ENCODE peak calls at places on chromosomes 3 and 15, in nine cellular contexts. N, X, K, D, L, Z, O, H and E are unnamed samples.

GRCh38 chr15:48580736-48581135 is 64.8 kb downstream of the FBN1 start:
- DNase-seq in O (no peak), H (no peak), K (no peak), L (no peak), Z (no peak), N (no peak), D (no peak), X (no peak), E (no peak)

GRCh38 chr3:98068824-98069223 is 18.1 kb upstream of the OR5AC2 start:
- DNase-seq in N (no peak), H (no peak), D (no peak), Z (no peak), X (no peak), K (no peak), O (no peak), L (no peak), E (no peak)

GRCh38 chr3:60125686-60126085 is 1075.9 kb upstream of the CFAP20DC start:
- DNase-seq in N (no peak), L (no peak), K (no peak), X (no peak), D (no peak), O (no peak), Z (no peak), H (peak), E (no peak)

GRCh38 chr3:169929830-169930519 is 18.6 kb downstream of the SAMD7 start:
- DNase-seq in O (no peak), N (no peak), K (no peak), H (no peak), D (no peak), Z (no peak), X (no peak), L (no peak), E (no peak)

GRCh38 chr3:195895078-195895899 is 13.1 kb downstream of the TNK2 start:
- DNase-seq in O (peak), H (no peak), Z (peak), X (peak), D (peak), N (peak), K (no peak), L (no peak), E (peak)

GRCh38 chr15:58081446-58081845 is 15.9 kb upstream of the ALDH1A2 start:
- DNase-seq in D (peak), L (no peak), O (no peak), X (no peak), Z (no peak), N (no peak), H (no peak), K (no peak), E (no peak)

GRCh38 chr3:111903067-111903511 is 44.0 kb downstream of the PHLDB2 start:
- DNase-seq in D (peak), L (peak), O (no peak), H (no peak), N (no peak), K (peak), X (no peak), Z (peak), E (peak)

GRCh38 chr3:146968204-146968651 is 363.1 kb upstream of the PLSCR5 start:
- DNase-seq in D (peak), X (no peak), N (no peak), H (no peak), Z (peak), L (peak), K (peak), O (no peak), E (peak)

GRCh38 chr15:29134641-29135071 is 135.0 kb downstream of the NSMCE3 start:
- DNase-seq in L (no peak), N (peak), Z (no peak), D (no peak), O (no peak), X (no peak), H (no peak), K (no peak), E (no peak)